ENCODE peak calls at places on chromosomes 3 and 15, in ten cellular contexts. Z, P, B, C, X, H, Q, U, R and I are unnamed samples.

GRCh38 chr3:15478300-15478979 is 43.1 kb downstream of the COLQ start:
- DNase-seq in P (no peak), X (no peak), U (no peak), B (no peak), R (no peak), Z (no peak), C (no peak), Q (no peak), H (no peak), I (no peak)

GRCh38 chr3:148643389-148643840 is 54.3 kb upstream of the AGTR1 start:
- DNase-seq in B (peak), U (no peak), P (no peak), R (peak), Z (no peak), Q (no peak), C (peak), H (no peak), X (peak), I (peak)

GRCh38 chr3:127753898-127754410 is 68.4 kb downstream of the MGLL start:
- DNase-seq in U (no peak), P (no peak), R (no peak), H (no peak), Z (no peak), Q (no peak), B (no peak), C (no peak), X (no peak), I (no peak)

GRCh38 chr3:107258285-107258684 is 119.0 kb upstream of the CCDC54 start:
- DNase-seq in B (no peak), H (no peak), R (no peak), P (no peak), C (no peak), U (no peak), Z (no peak), Q (no peak), X (no peak), I (no peak)

GRCh38 chr3:70532806-70533205 is 220.4 kb upstream of the MDFIC2 start:
- DNase-seq in C (no peak), R (no peak), H (no peak), U (no peak), P (no peak), Z (no peak), X (no peak), B (no peak), Q (no peak), I (no peak)

GRCh38 chr15:89662893-89663673 is 7.8 kb upstream of the KIF7 start:
- DNase-seq in R (no peak), U (peak), Z (no peak), Q (peak), P (no peak), H (no peak), C (peak), X (peak), B (peak), I (peak)

GRCh38 chr3:39540162-39540921 is 72.9 kb downstream of the MOBP start:
- DNase-seq in Q (no peak), R (no peak), Z (no peak), X (no peak), H (no peak), P (no peak), U (no peak), B (no peak), C (no peak), I (no peak)

GRCh38 chr3:114809668-114810413 is 337.2 kb downstream of the ZBTB20 start:
- DNase-seq in R (no peak), X (no peak), C (peak), B (no peak), U (peak), P (no peak), Z (peak), Q (no peak), H (no peak), I (no peak)

GRCh38 chr15:40032125-40032839 is 6.7 kb downstream of the SRP14 start:
- DNase-seq in H (no peak), P (no peak), Q (no peak), R (no peak), U (no peak), Z (no peak), X (no peak), C (no peak), B (no peak), I (no peak)

GRCh38 chr3:149368850-149369497 is 8.5 kb downstream of the TM4SF1 start:
- DNase-seq in C (no peak), B (no peak), X (no peak), H (peak), P (no peak), Z (no peak), U (no peak), Q (no peak), R (no peak), I (no peak)

GRCh38 chr3:195240171-195240701 is 30.7 kb downstream of the XXYLT1 start:
- DNase-seq in B (no peak), R (no peak), H (no peak), Q (no peak), U (no peak), P (no peak), Z (no peak), X (no peak), C (no peak), I (no peak)

GRCh38 chr3:128149632-128150031 is 3.6 kb upstream of the EEFSEC start:
- DNase-seq in P (no peak), H (no peak), Z (no peak), X (no peak), U (no peak), Q (no peak), C (no peak), B (no peak), R (no peak), I (no peak)

GRCh38 chr15:66899555-66900350 is 165.6 kb upstream of the SMAD3 start:
- DNase-seq in C (peak), Z (no peak), R (peak), U (no peak), B (peak), H (no peak), P (no peak), Q (no peak), X (peak), I (peak)

GRCh38 chr3:131091768-131092167 is 65.1 kb downstream of the NEK11 start:
- DNase-seq in H (no peak), Q (peak), B (no peak), C (no peak), P (no peak), X (no peak), Z (no peak), U (no peak), R (no peak), I (no peak)

GRCh38 chr15:81530271-81530670 is 156.3 kb upstream of the TMC3 start:
- DNase-seq in H (no peak), X (no peak), B (no peak), U (no peak), P (no peak), R (no peak), Z (no peak), Q (no peak), C (no peak), I (no peak)

GRCh38 chr15:67967871-67968423 is 86.2 kb upstream of the PIAS1 start:
- DNase-seq in R (peak), U (peak), X (peak), Q (peak), B (peak), C (no peak), H (no peak), P (peak), Z (peak), I (peak)

GRCh38 chr15:59296181-59296617 is 76.5 kb downstream of the MYO1E start:
- DNase-seq in R (no peak), Q (no peak), P (no peak), H (no peak), Z (no peak), C (peak), U (no peak), B (peak), X (peak), I (peak)

GRCh38 chr3:173398111-173398479 is 551 bp downstream of the NLGN1 start:
- DNase-seq in R (no peak), Z (peak), X (peak), C (no peak), U (no peak), Q (no peak), B (no peak), P (no peak), H (no peak), I (no peak)

GRCh38 chr15:75104804-75105557 is 81.6 kb downstream of the PPCDC start:
- DNase-seq in X (peak), Z (peak), R (no peak), P (no peak), B (peak), H (peak), Q (peak), C (peak), U (peak), I (peak)

GRCh38 chr15:61654918-61655317 is 405.3 kb downstream of the VPS13C start:
- DNase-seq in R (no peak), X (no peak), U (no peak), H (no peak), P (no peak), B (no peak), C (no peak), Q (no peak), Z (no peak), I (no peak)

GRCh38 chr15:31435256-31435781 is 108.7 kb downstream of the KLF13 start:
- DNase-seq in R (peak), Z (peak), P (peak), Q (peak), C (peak), H (no peak), X (peak), B (peak), U (peak), I (peak)

GRCh38 chr3:127675651-127676391 is 3.1 kb downstream of the ABTB1 start:
- DNase-seq in C (no peak), Q (no peak), U (no peak), B (no peak), H (no peak), Z (no peak), R (no peak), X (no peak), P (no peak), I (no peak)

GRCh38 chr15:31342781-31343626 is 16.4 kb downstream of the KLF13 start:
- DNase-seq in R (no peak), Q (no peak), P (no peak), U (no peak), H (no peak), B (no peak), X (no peak), Z (no peak), C (no peak), I (no peak)